ENCODE peak calls at places on chromosome 10, in five cellular contexts. One of them, this sample, is unnamed.

GRCh38 chr10:110783509-110784103 is 88.1 kb upstream of the PDCD4 start:
- DNase-seq in transverse colon: no peak
- DNase-seq in ovary: no peak
- DNase-seq in IMR-90: peak; percentile 4
- DNase-seq in caudate nucleus: peak; percentile 6
- DNase-seq in this sample: no peak

GRCh38 chr10:79180619-79181221 is 112.0 kb downstream of the ZMIZ1 start:
- DNase-seq in transverse colon: no peak
- DNase-seq in ovary: no peak
- DNase-seq in IMR-90: no peak
- DNase-seq in caudate nucleus: no peak
- DNase-seq in this sample: no peak

GRCh38 chr10:47020491-47020890 is 109.3 kb downstream of the PTPN20 start:
- DNase-seq in transverse colon: no peak
- DNase-seq in ovary: no peak
- DNase-seq in IMR-90: peak; percentile 59
- DNase-seq in caudate nucleus: no peak
- DNase-seq in this sample: no peak

GRCh38 chr10:93259126-93259525 is 185.4 kb downstream of the CYP26A1 start:
- DNase-seq in transverse colon: no peak
- DNase-seq in ovary: no peak
- DNase-seq in IMR-90: no peak
- DNase-seq in caudate nucleus: no peak
- DNase-seq in this sample: no peak

GRCh38 chr10:110803830-110804338 is 67.8 kb upstream of the PDCD4 start:
- DNase-seq in transverse colon: peak; percentile 74
- DNase-seq in ovary: peak; percentile 79
- DNase-seq in IMR-90: peak; percentile 24
- DNase-seq in caudate nucleus: no peak
- DNase-seq in this sample: peak; percentile 36

GRCh38 chr10:78643513-78643912 is 425.3 kb upstream of the ZMIZ1 start:
- DNase-seq in transverse colon: no peak
- DNase-seq in ovary: no peak
- DNase-seq in IMR-90: no peak
- DNase-seq in caudate nucleus: no peak
- DNase-seq in this sample: no peak

GRCh38 chr10:29635711-29636144 is 957 bp upstream of the SVIL start:
- DNase-seq in transverse colon: no peak
- DNase-seq in ovary: no peak
- DNase-seq in IMR-90: peak; percentile 18
- DNase-seq in caudate nucleus: no peak
- DNase-seq in this sample: no peak

GRCh38 chr10:7896297-7896696 is 78.0 kb downstream of the TAF3 start:
- DNase-seq in transverse colon: no peak
- DNase-seq in ovary: no peak
- DNase-seq in IMR-90: no peak
- DNase-seq in caudate nucleus: no peak
- DNase-seq in this sample: no peak

GRCh38 chr10:69160809-69161225 is 19.2 kb upstream of the SUPV3L1 start:
- DNase-seq in transverse colon: no peak
- DNase-seq in ovary: no peak
- DNase-seq in IMR-90: peak; percentile 45
- DNase-seq in caudate nucleus: no peak
- DNase-seq in this sample: no peak

GRCh38 chr10:61000769-61001730 is 57.1 kb upstream of the RHOBTB1 start:
- DNase-seq in transverse colon: peak; percentile 29
- DNase-seq in ovary: no peak
- DNase-seq in IMR-90: peak; percentile 11
- DNase-seq in caudate nucleus: no peak
- DNase-seq in this sample: no peak

GRCh38 chr10:18158698-18159342 is 18.6 kb downstream of the CACNB2 start:
- DNase-seq in transverse colon: no peak
- DNase-seq in ovary: no peak
- DNase-seq in IMR-90: peak; percentile 37
- DNase-seq in caudate nucleus: no peak
- DNase-seq in this sample: no peak

GRCh38 chr10:31074357-31075065 is 42.8 kb upstream of the ZNF438 start:
- DNase-seq in transverse colon: no peak
- DNase-seq in ovary: no peak
- DNase-seq in IMR-90: no peak
- DNase-seq in caudate nucleus: no peak
- DNase-seq in this sample: no peak

GRCh38 chr10:5442056-5442989 is 30.0 kb downstream of the NET1 start:
- DNase-seq in transverse colon: no peak
- DNase-seq in ovary: no peak
- DNase-seq in IMR-90: peak; percentile 55
- DNase-seq in caudate nucleus: no peak
- DNase-seq in this sample: peak; percentile 72

GRCh38 chr10:24720096-24720495 is 3.6 kb downstream of the ARHGAP21 start:
- DNase-seq in transverse colon: no peak
- DNase-seq in ovary: no peak
- DNase-seq in IMR-90: no peak
- DNase-seq in caudate nucleus: no peak
- DNase-seq in this sample: no peak

GRCh38 chr10:43324847-43325246 is 46.6 kb upstream of the FXYD4 start:
- DNase-seq in transverse colon: no peak
- DNase-seq in ovary: no peak
- DNase-seq in IMR-90: no peak
- DNase-seq in caudate nucleus: no peak
- DNase-seq in this sample: no peak

GRCh38 chr10:132163278-132163765 is 23.4 kb upstream of the DPYSL4 start:
- DNase-seq in transverse colon: peak; percentile 51
- DNase-seq in ovary: no peak
- DNase-seq in IMR-90: no peak
- DNase-seq in caudate nucleus: no peak
- DNase-seq in this sample: no peak

GRCh38 chr10:77789861-77790260 is 136.7 kb downstream of the DLG5 start:
- DNase-seq in transverse colon: no peak
- DNase-seq in ovary: no peak
- DNase-seq in IMR-90: no peak
- DNase-seq in caudate nucleus: no peak
- DNase-seq in this sample: no peak

GRCh38 chr10:62183857-62184805 is 84.5 kb downstream of the RTKN2 start:
- DNase-seq in transverse colon: no peak
- DNase-seq in ovary: no peak
- DNase-seq in IMR-90: no peak
- DNase-seq in caudate nucleus: no peak
- DNase-seq in this sample: no peak

GRCh38 chr10:77888356-77888703 is 38.2 kb downstream of the DLG5 start:
- DNase-seq in transverse colon: no peak
- DNase-seq in ovary: no peak
- DNase-seq in IMR-90: no peak
- DNase-seq in caudate nucleus: no peak
- DNase-seq in this sample: no peak

GRCh38 chr10:11522821-11523245 is 88.6 kb downstream of the USP6NL start:
- DNase-seq in transverse colon: peak; percentile 53
- DNase-seq in ovary: no peak
- DNase-seq in IMR-90: no peak
- DNase-seq in caudate nucleus: no peak
- DNase-seq in this sample: no peak

GRCh38 chr10:31924833-31925232 is 3.8 kb downstream of the ARHGAP12 start:
- DNase-seq in transverse colon: no peak
- DNase-seq in ovary: no peak
- DNase-seq in IMR-90: no peak
- DNase-seq in caudate nucleus: no peak
- DNase-seq in this sample: no peak

GRCh38 chr10:64840341-64840740 is 1319.1 kb downstream of the REEP3 start:
- DNase-seq in transverse colon: no peak
- DNase-seq in ovary: no peak
- DNase-seq in IMR-90: no peak
- DNase-seq in caudate nucleus: no peak
- DNase-seq in this sample: no peak

DNA sequence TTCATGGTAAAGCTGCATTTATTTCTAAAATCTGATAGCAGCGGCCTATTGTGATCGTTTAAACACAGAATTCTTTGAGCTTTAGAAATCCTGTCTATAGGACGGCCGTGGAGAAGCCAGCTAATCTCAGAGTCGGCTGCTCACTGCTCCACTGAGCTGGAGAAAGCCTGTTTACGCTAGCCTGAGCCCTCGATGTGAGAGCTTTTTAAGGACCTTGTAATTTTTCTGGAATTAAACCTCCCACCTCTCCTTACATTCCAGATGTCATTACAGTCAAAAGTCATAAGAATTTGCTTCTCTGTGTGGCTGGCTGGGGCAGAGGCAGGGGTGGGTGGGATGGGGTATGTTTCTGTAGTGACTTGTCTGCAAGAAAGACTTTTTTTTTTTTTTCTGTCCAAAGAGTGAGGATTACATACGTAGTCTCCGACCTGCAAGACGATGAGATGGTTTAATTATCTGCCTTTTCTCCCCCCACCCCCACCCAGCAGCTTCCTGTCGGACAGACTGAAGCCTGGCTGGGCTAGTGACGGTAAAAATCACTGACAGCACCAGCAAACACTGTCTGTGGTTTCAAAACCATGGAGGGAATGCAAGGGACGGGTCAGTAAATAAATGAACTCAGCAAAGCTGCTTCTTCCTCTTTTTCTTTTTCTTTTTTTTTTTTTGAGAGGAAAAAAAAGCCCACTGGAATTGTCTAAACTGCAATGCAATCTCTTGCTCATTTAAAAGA is 31.8 kb downstream of the TRIM8 start:
- DNase-seq in transverse colon: no peak
- DNase-seq in ovary: no peak
- DNase-seq in IMR-90: peak; percentile 98
- DNase-seq in caudate nucleus: no peak
- DNase-seq in this sample: no peak
- H3K27ac ChIP-seq in transverse colon: peak overlapping the region; percentile 70
- H3K27ac ChIP-seq in ovary: peak overlapping the region; percentile 29
- H3K27ac ChIP-seq in IMR-90: peak overlapping the region; percentile 89
- H3K27ac ChIP-seq in caudate nucleus: peak overlapping the region; percentile 93
- H3K27ac ChIP-seq in this sample: peak overlapping the region; percentile 74

DNA sequence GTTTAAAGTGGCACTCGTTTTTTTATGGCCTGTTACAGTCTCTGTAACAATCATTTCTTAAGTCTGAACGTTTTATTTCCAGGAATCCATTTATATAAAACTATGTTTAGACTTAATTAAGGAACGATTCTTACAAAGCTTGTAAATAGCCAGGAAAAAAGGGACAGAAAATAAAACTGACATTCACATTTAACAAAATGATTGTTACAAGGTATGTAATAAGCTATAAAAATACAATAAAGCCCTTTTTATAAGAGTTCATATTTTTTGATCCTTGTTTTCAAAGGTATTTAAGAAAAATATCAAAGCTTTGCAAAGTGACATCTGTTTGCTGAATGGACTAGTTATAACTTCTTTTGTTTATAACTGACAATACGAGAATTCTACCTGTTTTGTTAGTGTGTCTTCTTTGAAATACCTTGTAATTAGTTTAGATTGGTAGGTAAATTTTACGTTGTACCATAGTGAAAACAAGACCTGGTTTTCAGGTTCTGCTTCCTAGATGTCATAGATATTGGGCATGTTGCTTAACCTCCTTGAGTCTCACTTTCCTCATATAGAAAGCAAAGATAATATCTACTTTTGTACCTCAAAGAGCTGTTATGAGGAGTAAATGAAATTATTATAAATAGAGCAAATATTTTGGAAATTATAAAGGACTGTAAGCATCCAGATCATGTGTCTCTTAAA is 25.8 kb downstream of the BTRC start:
- DNase-seq in transverse colon: no peak
- DNase-seq in ovary: no peak
- DNase-seq in IMR-90: no peak
- DNase-seq in caudate nucleus: no peak
- DNase-seq in this sample: no peak
- H3K27ac ChIP-seq in transverse colon: no peak overlapping the region
- H3K27ac ChIP-seq in ovary: no peak overlapping the region
- H3K27ac ChIP-seq in IMR-90: no peak overlapping the region
- H3K27ac ChIP-seq in caudate nucleus: no peak overlapping the region
- H3K27ac ChIP-seq in this sample: no peak overlapping the region

GRCh38 chr10:63629363-63630084 is 108.3 kb downstream of the REEP3 start:
- DNase-seq in transverse colon: peak; percentile 96
- DNase-seq in ovary: peak; percentile 97
- DNase-seq in IMR-90: peak; percentile 99
- DNase-seq in caudate nucleus: peak; percentile 87
- DNase-seq in this sample: peak; percentile 94

GRCh38 chr10:63630085-63630927 is 109.1 kb downstream of the REEP3 start:
- DNase-seq in transverse colon: peak; percentile 91
- DNase-seq in ovary: peak; percentile 93
- DNase-seq in IMR-90: peak; percentile 90
- DNase-seq in caudate nucleus: peak; percentile 89
- DNase-seq in this sample: peak; percentile 81

GRCh38 chr10:63630928-63631685 is 109.9 kb downstream of the REEP3 start:
- DNase-seq in transverse colon: no peak
- DNase-seq in ovary: peak; percentile 32
- DNase-seq in IMR-90: peak; percentile 90
- DNase-seq in caudate nucleus: no peak
- DNase-seq in this sample: peak; percentile 73

GRCh38 chr10:63633677-63634487 is 112.7 kb downstream of the REEP3 start:
- DNase-seq in transverse colon: no peak
- DNase-seq in ovary: no peak
- DNase-seq in IMR-90: peak; percentile 52
- DNase-seq in caudate nucleus: no peak
- DNase-seq in this sample: no peak

GRCh38 chr10:63631971-63632370 is 110.8 kb downstream of the REEP3 start:
- DNase-seq in transverse colon: no peak
- DNase-seq in ovary: no peak
- DNase-seq in IMR-90: no peak
- DNase-seq in caudate nucleus: no peak
- DNase-seq in this sample: no peak
- H3K27ac ChIP-seq in transverse colon: peak overlapping the region; percentile 100
- H3K27ac ChIP-seq in ovary: no peak overlapping the region
- H3K27ac ChIP-seq in IMR-90: no peak overlapping the region
- H3K27ac ChIP-seq in caudate nucleus: no peak overlapping the region
- H3K27ac ChIP-seq in this sample: no peak overlapping the region

GRCh38 chr10:114718386-114718785 is 60.3 kb upstream of the ABLIM1 start:
- DNase-seq in transverse colon: no peak
- DNase-seq in ovary: no peak
- DNase-seq in IMR-90: no peak
- DNase-seq in caudate nucleus: no peak
- DNase-seq in this sample: no peak
- H3K27ac ChIP-seq in transverse colon: no peak overlapping the region
- H3K27ac ChIP-seq in ovary: no peak overlapping the region
- H3K27ac ChIP-seq in IMR-90: no peak overlapping the region
- H3K27ac ChIP-seq in caudate nucleus: no peak overlapping the region
- H3K27ac ChIP-seq in this sample: no peak overlapping the region

DNA sequence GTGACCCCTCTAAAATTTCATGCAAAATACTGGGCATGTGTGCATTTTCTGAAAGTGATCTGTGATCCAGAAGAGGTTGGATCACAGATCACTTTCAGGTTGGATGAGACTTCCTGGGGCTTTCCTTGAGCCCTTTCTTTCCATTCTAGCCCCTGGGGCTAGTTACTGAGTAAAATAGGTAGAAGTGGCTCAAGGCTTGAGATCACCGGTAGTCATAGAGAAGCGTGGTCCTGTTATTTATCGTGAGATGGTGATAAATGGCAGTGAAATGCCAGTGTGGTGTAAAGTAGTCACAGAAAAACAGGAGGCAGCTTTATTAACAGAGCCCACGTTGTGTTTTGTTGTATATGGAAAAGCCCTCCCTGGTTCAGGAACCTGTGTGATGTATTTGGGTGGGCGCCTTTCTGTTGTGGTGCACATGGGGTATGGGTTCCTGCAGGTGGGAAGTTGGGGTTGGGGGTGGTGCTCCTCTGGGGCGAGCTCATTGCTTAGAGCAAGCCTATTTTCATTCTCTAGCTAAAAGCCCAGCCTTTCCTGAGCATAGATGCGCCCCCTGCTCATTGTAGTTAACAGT is 34.0 kb upstream of the SH2D4B start:
- DNase-seq in transverse colon: no peak
- DNase-seq in ovary: no peak
- DNase-seq in IMR-90: no peak
- DNase-seq in caudate nucleus: no peak
- DNase-seq in this sample: no peak
- H3K27ac ChIP-seq in transverse colon: peak overlapping the region; percentile 65
- H3K27ac ChIP-seq in ovary: no peak overlapping the region
- H3K27ac ChIP-seq in IMR-90: no peak overlapping the region
- H3K27ac ChIP-seq in caudate nucleus: peak overlapping the region; percentile 24
- H3K27ac ChIP-seq in this sample: peak overlapping the region; percentile 86

This sample was measured in tibial nerve.